ENCODE peak calls at places on chromosomes 12 and 14, in four cellular contexts. One of them, this sample, is unnamed.

GRCh38 chr14:48703728-48704467 is 882.3 kb downstream of the RPS29 start:
- DNase-seq in HT-29: no peak
- DNase-seq in colonic mucosa: no peak
- DNase-seq in CD8-positive, alpha-beta T cell: no peak
- DNase-seq in this sample: no peak

GRCh38 chr12:8695116-8695515 is 2.7 kb upstream of the RIMKLB start:
- DNase-seq in HT-29: no peak
- DNase-seq in colonic mucosa: no peak
- DNase-seq in CD8-positive, alpha-beta T cell: no peak
- DNase-seq in this sample: no peak

GRCh38 chr12:3704512-3705348 is 48.2 kb downstream of the CRACR2A start:
- DNase-seq in HT-29: no peak
- DNase-seq in colonic mucosa: no peak
- DNase-seq in CD8-positive, alpha-beta T cell: no peak
- DNase-seq in this sample: no peak

GRCh38 chr14:65414961-65415589 is 2.5 kb downstream of the FUT8 start:
- DNase-seq in HT-29: peak; percentile 36
- DNase-seq in colonic mucosa: no peak
- DNase-seq in CD8-positive, alpha-beta T cell: no peak
- DNase-seq in this sample: peak; percentile 10

GRCh38 chr12:13177373-13177772 is 19.2 kb upstream of the EMP1 start:
- DNase-seq in HT-29: no peak
- DNase-seq in colonic mucosa: peak; percentile 9
- DNase-seq in CD8-positive, alpha-beta T cell: no peak
- DNase-seq in this sample: no peak

GRCh38 chr12:109770104-109770860 is 56.7 kb downstream of the FAM222A start:
- DNase-seq in HT-29: no peak
- DNase-seq in colonic mucosa: no peak
- DNase-seq in CD8-positive, alpha-beta T cell: no peak
- DNase-seq in this sample: no peak

GRCh38 chr12:14845350-14845750 is 2.0 kb upstream of the ART4 start:
- DNase-seq in HT-29: peak; percentile 85
- DNase-seq in colonic mucosa: peak; percentile 68
- DNase-seq in CD8-positive, alpha-beta T cell: peak; percentile 7
- DNase-seq in this sample: peak; percentile 56

GRCh38 chr14:65864993-65865392 is 452.5 kb downstream of the FUT8 start:
- DNase-seq in HT-29: no peak
- DNase-seq in colonic mucosa: no peak
- DNase-seq in CD8-positive, alpha-beta T cell: no peak
- DNase-seq in this sample: no peak

GRCh38 chr12:108510836-108511235 is 4.2 kb upstream of the FICD start:
- DNase-seq in HT-29: no peak
- DNase-seq in colonic mucosa: no peak
- DNase-seq in CD8-positive, alpha-beta T cell: no peak
- DNase-seq in this sample: no peak

GRCh38 chr14:96067985-96068930 is 29.1 kb downstream of the C14orf132 start:
- DNase-seq in HT-29: no peak
- DNase-seq in colonic mucosa: no peak
- DNase-seq in CD8-positive, alpha-beta T cell: no peak
- DNase-seq in this sample: no peak

GRCh38 chr14:102481791-102482238 is 27.8 kb downstream of the ANKRD9 start:
- DNase-seq in HT-29: peak; percentile 53
- DNase-seq in colonic mucosa: no peak
- DNase-seq in CD8-positive, alpha-beta T cell: no peak
- DNase-seq in this sample: peak; percentile 91

GRCh38 chr14:63276492-63277342 is 42.0 kb downstream of the GPHB5 start:
- DNase-seq in HT-29: peak; percentile 34
- DNase-seq in colonic mucosa: no peak
- DNase-seq in CD8-positive, alpha-beta T cell: no peak
- DNase-seq in this sample: peak; percentile 17

GRCh38 chr12:28974166-28974565 is 174.9 kb upstream of the FAR2 start:
- DNase-seq in HT-29: no peak
- DNase-seq in colonic mucosa: no peak
- DNase-seq in CD8-positive, alpha-beta T cell: no peak
- DNase-seq in this sample: no peak

GRCh38 chr12:102879144-102879763 is 37.8 kb downstream of the PAH start:
- DNase-seq in HT-29: peak; percentile 64
- DNase-seq in colonic mucosa: no peak
- DNase-seq in CD8-positive, alpha-beta T cell: no peak
- DNase-seq in this sample: no peak

GRCh38 chr14:90438841-90439240 is 42.0 kb downstream of the CALM1 start:
- DNase-seq in HT-29: no peak
- DNase-seq in colonic mucosa: no peak
- DNase-seq in CD8-positive, alpha-beta T cell: no peak
- DNase-seq in this sample: no peak

GRCh38 chr12:46362895-46363581 is 9.5 kb downstream of the SLC38A2 start:
- DNase-seq in HT-29: no peak
- DNase-seq in colonic mucosa: no peak
- DNase-seq in CD8-positive, alpha-beta T cell: no peak
- DNase-seq in this sample: no peak

GRCh38 chr12:60035835-60036234 is 440.0 kb downstream of the SLC16A7 start:
- DNase-seq in HT-29: no peak
- DNase-seq in colonic mucosa: no peak
- DNase-seq in CD8-positive, alpha-beta T cell: no peak
- DNase-seq in this sample: no peak

GRCh38 chr14:75821828-75822521 is 159.8 kb downstream of the TGFB3 start:
- DNase-seq in HT-29: peak; percentile 71
- DNase-seq in colonic mucosa: no peak
- DNase-seq in CD8-positive, alpha-beta T cell: no peak
- DNase-seq in this sample: no peak

GRCh38 chr14:58777541-58777979 is 139.8 kb downstream of the DACT1 start:
- DNase-seq in HT-29: no peak
- DNase-seq in colonic mucosa: no peak
- DNase-seq in CD8-positive, alpha-beta T cell: no peak
- DNase-seq in this sample: no peak

GRCh38 chr12:12032771-12033588 is 37.8 kb upstream of the BCL2L14 start:
- DNase-seq in HT-29: peak; percentile 97
- DNase-seq in colonic mucosa: peak; percentile 93
- DNase-seq in CD8-positive, alpha-beta T cell: peak; percentile 62
- DNase-seq in this sample: peak; percentile 72

GRCh38 chr12:94716339-94716738 is 66.0 kb upstream of the TMCC3 start:
- DNase-seq in HT-29: no peak
- DNase-seq in colonic mucosa: no peak
- DNase-seq in CD8-positive, alpha-beta T cell: no peak
- DNase-seq in this sample: no peak

GRCh38 chr14:22084393-22085281 is 411.0 kb upstream of the OR4E1 start:
- DNase-seq in HT-29: peak; percentile 62
- DNase-seq in colonic mucosa: peak; percentile 30
- DNase-seq in CD8-positive, alpha-beta T cell: no peak
- DNase-seq in this sample: peak; percentile 76